ENCODE peak calls at places on chromosomes 12 and 14, in four cellular contexts. M, K, I and W are unnamed samples.

GRCh38 chr14:104794641-104795467 is 694 bp downstream of the AKT1 start:
- DNase-seq in K (no peak), I (peak; percentile 43), M (no peak), W (peak; percentile 55)

GRCh38 chr12:27573972-27574371 is 50.0 kb downstream of the PPFIBP1 start:
- DNase-seq in M (no peak), K (no peak), I (peak; percentile 98), W (no peak)

GRCh38 chr14:32049361-32050103 is 27.6 kb upstream of the ARHGAP5 start:
- DNase-seq in M (no peak), K (no peak), I (no peak), W (no peak)

GRCh38 chr14:90781344-90781761 is 34.9 kb downstream of the TTC7B start:
- DNase-seq in I (peak; percentile 84), M (no peak), K (no peak), W (no peak)

GRCh38 chr12:101697930-101698781 is 716 bp downstream of the CHPT1 start:
- DNase-seq in I (peak; percentile 47), K (peak; percentile 39), M (peak; percentile 60), W (peak; percentile 26)

GRCh38 chr14:76904100-76904739 is 78.0 kb downstream of the LRRC74A start:
- DNase-seq in I (peak; percentile 93), M (no peak), K (no peak), W (no peak)

GRCh38 chr14:104795781-104796681 is 483 bp upstream of the AKT1 start:
- DNase-seq in K (no peak), M (no peak), I (peak; percentile 33), W (peak; percentile 72)

GRCh38 chr12:116642101-116642500 is 82.9 kb downstream of the MAP1LC3B2 start:
- DNase-seq in M (peak; percentile 25), I (no peak), K (no peak), W (no peak)

GRCh38 chr14:61646366-61647101 is 48.8 kb upstream of the HIF1A start:
- DNase-seq in M (no peak), I (peak; percentile 52), K (no peak), W (no peak)

GRCh38 chr12:54967461-54967860 is 17.1 kb downstream of the TESPA1 start:
- DNase-seq in M (no peak), K (no peak), I (no peak), W (no peak)

GRCh38 chr12:96248532-96248931 is 54.4 kb downstream of the ELK3 start:
- DNase-seq in K (no peak), I (no peak), M (peak; percentile 67), W (no peak)

GRCh38 chr12:58920102-58920955 is at the start of gene LRIG3:
- DNase-seq in I (peak; percentile 89), K (peak; percentile 76), M (peak; percentile 89), W (peak; percentile 88)

GRCh38 chr14:104111301-104112112 is 26.0 kb downstream of the ASPG start:
- DNase-seq in I (no peak), M (no peak), K (no peak), W (no peak)

GRCh38 chr12:23949212-23950010 is at the start of gene SOX5:
- DNase-seq in I (peak; percentile 73), K (peak; percentile 48), M (peak; percentile 72), W (peak; percentile 48)

GRCh38 chr14:74563233-74563585 is 48.8 kb downstream of the LTBP2 start:
- DNase-seq in M (no peak), I (peak; percentile 80), K (no peak), W (peak; percentile 24)

GRCh38 chr12:110590806-110591326 is 7.7 kb upstream of the PPTC7 start:
- DNase-seq in K (no peak), I (peak; percentile 56), M (peak; percentile 67), W (no peak)

GRCh38 chr14:89251066-89251465 is 166.0 kb downstream of the FOXN3 start:
- DNase-seq in M (no peak), I (no peak), K (no peak), W (no peak)

GRCh38 chr12:113981876-113982275 is 15.8 kb upstream of the RBM19 start:
- DNase-seq in K (no peak), M (no peak), I (no peak), W (no peak)

GRCh38 chr12:83261998-83262397 is 575.3 kb downstream of the TMTC2 start:
- DNase-seq in K (no peak), M (no peak), I (no peak), W (no peak)

GRCh38 chr12:75735853-75736252 is 224.4 kb upstream of the KRR1 start:
- DNase-seq in K (no peak), I (no peak), M (peak; percentile 63), W (no peak)